ENCODE peak calls at places on chromosome X, in seven cellular contexts. One of them, this sample, is unnamed.

GRCh38 chrX:39613997-39614679 is 483.6 kb downstream of the BCOR start:
- DNase-seq in left lung: peak; percentile 59
- DNase-seq in cardiac muscle cell: no peak
- DNase-seq in tibial nerve: no peak
- DNase-seq in endodermal cell: peak; percentile 79
- DNase-seq in BJ: no peak
- DNase-seq in A549: no peak
- DNase-seq in this sample: no peak

GRCh38 chrX:154398668-154399526 is 720 bp downstream of the RPL10 start:
- DNase-seq in left lung: peak; percentile 84
- DNase-seq in cardiac muscle cell: peak; percentile 74
- DNase-seq in tibial nerve: peak; percentile 83
- DNase-seq in endodermal cell: peak; percentile 85
- DNase-seq in BJ: no peak
- DNase-seq in A549: no peak
- DNase-seq in this sample: no peak

GRCh38 chrX:145853181-145853580 is 35.6 kb downstream of the SLITRK2 start:
- DNase-seq in left lung: no peak
- DNase-seq in cardiac muscle cell: no peak
- DNase-seq in tibial nerve: no peak
- DNase-seq in endodermal cell: no peak
- DNase-seq in BJ: no peak
- DNase-seq in A549: no peak
- DNase-seq in this sample: no peak

GRCh38 chrX:102154900-102155805 is 624 bp downstream of the BEX5 start:
- DNase-seq in left lung: no peak
- DNase-seq in cardiac muscle cell: peak; percentile 6
- DNase-seq in tibial nerve: no peak
- DNase-seq in endodermal cell: no peak
- DNase-seq in BJ: no peak
- DNase-seq in A549: no peak
- DNase-seq in this sample: no peak

GRCh38 chrX:51148848-51149247 is 183.8 kb upstream of the NUDT10 start:
- DNase-seq in left lung: no peak
- DNase-seq in cardiac muscle cell: peak; percentile 34
- DNase-seq in tibial nerve: no peak
- DNase-seq in endodermal cell: peak; percentile 75
- DNase-seq in BJ: no peak
- DNase-seq in A549: no peak
- DNase-seq in this sample: no peak

GRCh38 chrX:40062525-40063193 is 35.1 kb downstream of the BCOR start:
- DNase-seq in left lung: no peak
- DNase-seq in cardiac muscle cell: no peak
- DNase-seq in tibial nerve: no peak
- DNase-seq in endodermal cell: no peak
- DNase-seq in BJ: no peak
- DNase-seq in A549: no peak
- DNase-seq in this sample: peak; percentile 68

GRCh38 chrX:103361798-103362197 is 5.5 kb downstream of the TCEAL9 start:
- DNase-seq in left lung: no peak
- DNase-seq in cardiac muscle cell: no peak
- DNase-seq in tibial nerve: no peak
- DNase-seq in endodermal cell: no peak
- DNase-seq in BJ: no peak
- DNase-seq in A549: no peak
- DNase-seq in this sample: no peak

GRCh38 chrX:69031181-69031580 is 134.1 kb downstream of the PJA1 start:
- DNase-seq in left lung: no peak
- DNase-seq in cardiac muscle cell: peak; percentile 36
- DNase-seq in tibial nerve: no peak
- DNase-seq in endodermal cell: peak; percentile 75
- DNase-seq in BJ: no peak
- DNase-seq in A549: no peak
- DNase-seq in this sample: no peak

GRCh38 chrX:149040873-149041535 is 464.1 kb downstream of the IDS start:
- DNase-seq in left lung: no peak
- DNase-seq in cardiac muscle cell: no peak
- DNase-seq in tibial nerve: no peak
- DNase-seq in endodermal cell: no peak
- DNase-seq in BJ: no peak
- DNase-seq in A549: no peak
- DNase-seq in this sample: no peak

GRCh38 chrX:53280703-53281320 is 572 bp downstream of the IQSEC2 start:
- DNase-seq in left lung: no peak
- DNase-seq in cardiac muscle cell: no peak
- DNase-seq in tibial nerve: peak; percentile 56
- DNase-seq in endodermal cell: peak; percentile 65
- DNase-seq in BJ: no peak
- DNase-seq in A549: no peak
- DNase-seq in this sample: no peak

GRCh38 chrX:53280316-53280702 is 1.1 kb downstream of the IQSEC2 start:
- DNase-seq in left lung: no peak
- DNase-seq in cardiac muscle cell: no peak
- DNase-seq in tibial nerve: no peak
- DNase-seq in endodermal cell: peak; percentile 31
- DNase-seq in BJ: no peak
- DNase-seq in A549: no peak
- DNase-seq in this sample: no peak

GRCh38 chrX:53281321-53281822 is at the start of gene IQSEC2:
- DNase-seq in left lung: peak; percentile 91
- DNase-seq in cardiac muscle cell: peak; percentile 75
- DNase-seq in tibial nerve: peak; percentile 69
- DNase-seq in endodermal cell: peak; percentile 86
- DNase-seq in BJ: no peak
- DNase-seq in A549: peak; percentile 74
- DNase-seq in this sample: no peak

GRCh38 chrX:53282313-53282712 is 929 bp upstream of the IQSEC2 start:
- DNase-seq in left lung: no peak
- DNase-seq in cardiac muscle cell: no peak
- DNase-seq in tibial nerve: no peak
- DNase-seq in endodermal cell: peak; percentile 46
- DNase-seq in BJ: no peak
- DNase-seq in A549: no peak
- DNase-seq in this sample: no peak

DNA sequence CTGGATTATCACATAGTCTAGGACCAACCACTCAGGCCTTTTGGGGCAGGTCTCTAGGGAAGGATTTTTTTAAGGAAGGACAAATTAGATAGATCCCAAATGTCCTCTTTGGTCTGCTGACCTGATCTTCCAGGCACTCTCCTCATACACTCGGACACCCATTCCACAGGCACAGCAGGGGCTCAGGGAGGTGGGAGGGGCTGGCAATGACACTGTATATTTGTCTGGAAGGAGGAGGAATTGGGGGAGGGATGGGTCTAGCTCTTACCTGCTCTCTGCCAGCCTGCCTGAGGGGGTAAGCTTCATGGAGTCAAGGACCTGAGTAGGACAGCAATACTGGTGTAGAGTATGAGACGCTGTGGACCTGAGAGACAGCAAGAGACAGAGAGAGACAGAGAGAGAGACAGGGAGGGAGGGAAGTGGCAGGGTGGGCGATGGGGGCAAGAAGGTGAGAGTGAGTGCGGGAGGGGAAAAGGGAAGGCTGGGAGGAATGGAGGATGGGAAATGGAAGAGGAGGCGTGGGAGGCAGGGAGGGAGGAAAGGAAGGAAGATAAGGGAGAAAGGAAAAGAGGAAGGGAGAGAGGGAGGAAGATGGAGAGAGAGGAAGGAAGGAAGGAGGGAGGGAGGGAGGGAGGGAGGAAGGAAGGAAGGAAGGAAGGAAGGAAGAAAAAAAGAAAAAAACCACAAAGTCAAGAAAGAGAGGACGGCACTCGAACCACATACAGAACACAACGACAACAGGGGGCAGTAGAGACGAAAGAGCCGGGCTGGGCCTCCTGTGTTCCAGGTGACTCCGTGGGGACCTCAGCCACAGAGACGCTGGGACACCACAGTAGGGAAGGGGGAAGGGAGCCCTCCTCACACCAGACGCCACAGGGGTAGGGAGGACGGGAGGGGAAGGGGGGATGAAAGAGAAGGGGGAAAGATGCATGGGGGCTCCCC is 1.8 kb downstream of the IQSEC2 start:
- DNase-seq in left lung: no peak
- DNase-seq in cardiac muscle cell: no peak
- DNase-seq in tibial nerve: no peak
- DNase-seq in endodermal cell: peak; percentile 78
- DNase-seq in BJ: no peak
- DNase-seq in A549: no peak
- DNase-seq in this sample: no peak
- TF ChIP-seq CTCF in left lung: no peak
- TF ChIP-seq CTCF in cardiac muscle cell: no peak
- TF ChIP-seq CTCF in tibial nerve: no peak
- TF ChIP-seq CTCF in endodermal cell: peak; percentile 38
- TF ChIP-seq CTCF in BJ: no peak
- TF ChIP-seq CTCF in A549: peak; percentile 39
- TF ChIP-seq CTCF in this sample: peak; percentile 9

GRCh38 chrX:56281789-56282188 is 49.6 kb downstream of the KLF8 start:
- DNase-seq in left lung: no peak
- DNase-seq in cardiac muscle cell: peak; percentile 2
- DNase-seq in tibial nerve: no peak
- DNase-seq in endodermal cell: no peak
- DNase-seq in BJ: no peak
- DNase-seq in A549: peak; percentile 1
- DNase-seq in this sample: no peak
- TF ChIP-seq CTCF in left lung: no peak
- TF ChIP-seq CTCF in cardiac muscle cell: peak; percentile 17
- TF ChIP-seq CTCF in tibial nerve: no peak
- TF ChIP-seq CTCF in endodermal cell: peak; percentile 25
- TF ChIP-seq CTCF in BJ: peak; percentile 6
- TF ChIP-seq CTCF in A549: peak; percentile 34
- TF ChIP-seq CTCF in this sample: peak; percentile 72

DNA sequence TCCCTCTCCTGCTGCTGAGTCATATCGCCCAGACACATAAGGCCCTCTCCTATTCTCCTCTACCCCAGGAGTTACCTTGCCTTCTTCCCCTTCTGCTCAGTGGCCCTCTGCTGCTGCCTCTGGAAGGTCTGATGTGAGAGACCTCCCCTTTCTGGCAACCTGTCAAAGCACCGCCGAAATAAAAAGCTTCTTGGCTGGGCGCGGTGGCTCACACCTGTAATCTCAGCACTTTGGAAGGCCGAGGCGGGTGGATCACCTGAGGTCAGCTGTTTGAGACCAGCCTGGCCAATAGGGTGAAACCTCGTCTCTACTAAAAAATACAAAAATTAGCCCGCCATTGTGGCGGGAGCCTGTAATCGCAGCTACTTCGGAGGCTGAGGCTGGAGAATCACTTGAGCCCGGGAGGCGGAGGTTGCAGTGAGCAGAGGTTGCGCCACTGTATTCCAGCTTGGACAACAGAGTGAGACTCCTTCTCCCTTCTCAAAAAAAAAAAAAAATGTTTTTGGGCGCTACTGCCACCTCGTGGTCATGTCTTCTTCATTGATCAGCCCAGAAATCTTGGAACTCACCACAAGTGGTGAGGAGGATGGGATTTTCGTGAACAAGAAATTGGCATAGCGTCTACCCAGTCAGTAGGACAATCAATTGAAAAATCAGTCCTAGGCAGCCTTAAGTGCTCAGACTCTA is 8.6 kb upstream of the ZXDA start:
- DNase-seq in left lung: no peak
- DNase-seq in cardiac muscle cell: peak; percentile 15
- DNase-seq in tibial nerve: peak; percentile 24
- DNase-seq in endodermal cell: peak; percentile 56
- DNase-seq in BJ: no peak
- DNase-seq in A549: no peak
- DNase-seq in this sample: no peak
- TF ChIP-seq CTCF in left lung: peak; percentile 39
- TF ChIP-seq CTCF in cardiac muscle cell: peak; percentile 40
- TF ChIP-seq CTCF in tibial nerve: peak; percentile 36
- TF ChIP-seq CTCF in endodermal cell: peak; percentile 67
- TF ChIP-seq CTCF in BJ: peak; percentile 51
- TF ChIP-seq CTCF in A549: peak; percentile 50
- TF ChIP-seq CTCF in this sample: peak; percentile 61

DNA sequence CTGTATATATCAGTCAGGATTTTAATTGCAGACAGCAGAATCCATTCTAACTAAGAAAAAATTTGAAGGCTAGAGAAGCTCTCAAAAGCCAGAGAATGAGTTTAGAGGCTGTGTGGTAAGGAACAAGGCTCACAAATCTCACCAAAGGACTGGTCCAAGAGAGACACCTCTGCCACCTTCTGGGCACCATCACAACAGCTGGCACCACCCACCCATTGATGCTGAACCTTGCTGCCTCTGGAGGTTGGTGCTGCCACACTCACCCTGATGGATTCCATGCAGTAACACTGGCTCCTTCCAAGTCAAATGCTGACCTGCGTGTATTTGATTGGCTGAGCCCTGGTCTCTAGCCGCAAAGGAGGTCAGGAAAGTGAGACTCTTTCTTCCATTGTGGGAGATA is 100.8 kb downstream of the BEND2 start:
- DNase-seq in left lung: no peak
- DNase-seq in cardiac muscle cell: no peak
- DNase-seq in tibial nerve: no peak
- DNase-seq in endodermal cell: peak; percentile 38
- DNase-seq in BJ: no peak
- DNase-seq in A549: no peak
- DNase-seq in this sample: no peak
- TF ChIP-seq CTCF in left lung: no peak
- TF ChIP-seq CTCF in cardiac muscle cell: no peak
- TF ChIP-seq CTCF in tibial nerve: no peak
- TF ChIP-seq CTCF in endodermal cell: no peak
- TF ChIP-seq CTCF in BJ: no peak
- TF ChIP-seq CTCF in A549: no peak
- TF ChIP-seq CTCF in this sample: no peak

GRCh38 chrX:120719622-120720021 is 89.8 kb upstream of the C1GALT1C1 start:
- DNase-seq in left lung: no peak
- DNase-seq in cardiac muscle cell: no peak
- DNase-seq in tibial nerve: no peak
- DNase-seq in endodermal cell: no peak
- DNase-seq in BJ: no peak
- DNase-seq in A549: no peak
- DNase-seq in this sample: no peak

GRCh38 chrX:120718969-120719368 is 89.1 kb upstream of the C1GALT1C1 start:
- DNase-seq in left lung: no peak
- DNase-seq in cardiac muscle cell: no peak
- DNase-seq in tibial nerve: no peak
- DNase-seq in endodermal cell: no peak
- DNase-seq in BJ: no peak
- DNase-seq in A549: no peak
- DNase-seq in this sample: no peak
- TF ChIP-seq CTCF in left lung: no peak
- TF ChIP-seq CTCF in cardiac muscle cell: no peak
- TF ChIP-seq CTCF in tibial nerve: no peak
- TF ChIP-seq CTCF in endodermal cell: no peak
- TF ChIP-seq CTCF in BJ: no peak
- TF ChIP-seq CTCF in A549: no peak
- TF ChIP-seq CTCF in this sample: no peak

This sample was measured in chondrocyte.